ENCODE peak calls at places on chromosomes 2 and 18, in five cellular contexts. One of them, this sample, is unnamed.

GRCh38 chr2:120108049-120108448 is 95.2 kb downstream of the EPB41L5 start:
- DNase-seq in uterus: peak
- DNase-seq in gastrocnemius medialis: peak
- DNase-seq in adrenal gland: no peak
- DNase-seq in tibial nerve: no peak
- DNase-seq in this sample: no peak

GRCh38 chr18:361100-361732 is 93.4 kb upstream of the THOC1 start:
- DNase-seq in tibial nerve: no peak
- DNase-seq in adrenal gland: no peak
- DNase-seq in uterus: no peak
- DNase-seq in gastrocnemius medialis: no peak
- DNase-seq in this sample: no peak

GRCh38 chr2:182650704-182651103 is 65.4 kb upstream of the DNAJC10 start:
- DNase-seq in gastrocnemius medialis: no peak
- DNase-seq in tibial nerve: no peak
- DNase-seq in uterus: no peak
- DNase-seq in adrenal gland: no peak
- DNase-seq in this sample: no peak

GRCh38 chr2:149058936-149059335 is 20.4 kb downstream of the LYPD6B start:
- DNase-seq in gastrocnemius medialis: no peak
- DNase-seq in adrenal gland: no peak
- DNase-seq in tibial nerve: no peak
- DNase-seq in uterus: no peak
- DNase-seq in this sample: no peak

GRCh38 chr2:151289972-151290335 is 486 bp upstream of the NMI start:
- DNase-seq in tibial nerve: peak
- DNase-seq in adrenal gland: peak
- DNase-seq in gastrocnemius medialis: peak
- DNase-seq in uterus: peak
- DNase-seq in this sample: no peak

GRCh38 chr2:174846941-174847938 is 83.0 kb upstream of the CHRNA1 start:
- DNase-seq in adrenal gland: peak
- DNase-seq in uterus: no peak
- DNase-seq in gastrocnemius medialis: no peak
- DNase-seq in tibial nerve: no peak
- DNase-seq in this sample: no peak

GRCh38 chr2:104849618-104850097 is 4.3 kb upstream of the POU3F3 start:
- DNase-seq in adrenal gland: peak
- DNase-seq in tibial nerve: no peak
- DNase-seq in uterus: no peak
- DNase-seq in gastrocnemius medialis: no peak
- DNase-seq in this sample: no peak

GRCh38 chr2:179837408-179837807 is 24.0 kb downstream of the ZNF385B start:
- DNase-seq in tibial nerve: no peak
- DNase-seq in gastrocnemius medialis: no peak
- DNase-seq in adrenal gland: peak
- DNase-seq in uterus: no peak
- DNase-seq in this sample: no peak

GRCh38 chr2:241815477-241816430 is 6.8 kb downstream of the NEU4 start:
- DNase-seq in gastrocnemius medialis: no peak
- DNase-seq in tibial nerve: peak
- DNase-seq in adrenal gland: no peak
- DNase-seq in uterus: no peak
- DNase-seq in this sample: no peak

DNA sequence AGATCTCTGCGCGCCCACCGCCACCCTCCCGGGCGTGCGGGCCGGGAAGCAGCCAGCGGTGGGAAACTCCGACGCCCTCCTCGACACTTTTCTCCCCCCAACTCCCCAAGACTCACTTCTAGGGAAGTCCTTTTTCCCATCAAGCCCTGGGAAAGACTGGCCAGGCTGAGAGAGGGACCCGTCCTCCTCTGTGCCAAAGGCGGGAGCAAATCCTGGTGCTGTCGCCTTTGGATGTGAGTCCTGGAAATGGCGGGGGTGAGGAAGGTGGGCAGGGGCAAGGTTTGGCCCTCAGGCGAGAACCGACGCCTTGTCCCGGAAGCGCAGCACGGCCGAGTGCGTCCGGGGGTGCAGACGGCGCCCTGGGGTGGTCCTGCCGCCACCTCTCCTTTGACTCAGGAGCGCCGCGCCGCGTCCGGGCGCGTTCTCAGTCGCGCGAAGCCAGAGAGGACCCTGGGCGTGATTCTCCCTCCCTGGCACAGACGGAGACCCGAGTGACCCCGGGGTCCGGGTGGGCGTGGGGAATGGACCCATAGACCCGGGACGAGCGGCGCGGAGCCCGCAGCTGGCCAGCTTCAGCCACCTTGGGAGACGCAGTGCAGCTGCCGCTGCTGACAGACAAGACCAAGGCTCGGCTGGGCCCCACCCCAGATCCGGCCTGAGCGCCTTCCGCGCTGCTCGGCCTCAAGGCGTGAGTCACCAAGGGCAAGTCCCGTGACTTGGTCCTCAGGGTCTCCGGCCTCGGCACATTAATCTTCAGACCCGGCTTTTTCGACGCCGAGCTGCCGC is 3.5 kb upstream of the LBX2 start:
- DNase-seq in uterus: peak
- DNase-seq in gastrocnemius medialis: peak
- DNase-seq in adrenal gland: peak
- DNase-seq in tibial nerve: peak
- DNase-seq in this sample: peak
- TF ChIP-seq POLR2A in uterus: no peak
- TF ChIP-seq POLR2A in gastrocnemius medialis: peak
- TF ChIP-seq POLR2A in adrenal gland: no peak
- TF ChIP-seq POLR2A in tibial nerve: peak
- TF ChIP-seq POLR2A in this sample: no peak

GRCh38 chr2:237315170-237315880 is 98.6 kb downstream of the COL6A3 start:
- DNase-seq in uterus: peak
- DNase-seq in adrenal gland: peak
- DNase-seq in tibial nerve: peak
- DNase-seq in gastrocnemius medialis: peak
- DNase-seq in this sample: no peak
- TF ChIP-seq POLR2A in uterus: no peak
- TF ChIP-seq POLR2A in adrenal gland: no peak
- TF ChIP-seq POLR2A in tibial nerve: no peak
- TF ChIP-seq POLR2A in gastrocnemius medialis: no peak
- TF ChIP-seq POLR2A in this sample: no peak

GRCh38 chr2:25312958-25313710 is 28.6 kb downstream of the DNMT3A start:
- DNase-seq in gastrocnemius medialis: no peak
- DNase-seq in uterus: no peak
- DNase-seq in tibial nerve: no peak
- DNase-seq in adrenal gland: no peak
- DNase-seq in this sample: no peak

GRCh38 chr2:25315316-25315680 is 26.4 kb downstream of the DNMT3A start:
- DNase-seq in uterus: no peak
- DNase-seq in gastrocnemius medialis: no peak
- DNase-seq in adrenal gland: no peak
- DNase-seq in tibial nerve: no peak
- DNase-seq in this sample: no peak

GRCh38 chr2:25313711-25314513 is 27.8 kb downstream of the DNMT3A start:
- DNase-seq in adrenal gland: no peak
- DNase-seq in uterus: no peak
- DNase-seq in gastrocnemius medialis: no peak
- DNase-seq in tibial nerve: no peak
- DNase-seq in this sample: no peak

GRCh38 chr2:25316101-25316500 is 25.6 kb downstream of the DNMT3A start:
- DNase-seq in tibial nerve: no peak
- DNase-seq in gastrocnemius medialis: peak
- DNase-seq in uterus: no peak
- DNase-seq in adrenal gland: no peak
- DNase-seq in this sample: no peak

GRCh38 chr2:25314514-25315315 is 27.0 kb downstream of the DNMT3A start:
- DNase-seq in uterus: peak
- DNase-seq in gastrocnemius medialis: no peak
- DNase-seq in tibial nerve: peak
- DNase-seq in adrenal gland: peak
- DNase-seq in this sample: no peak
- TF ChIP-seq POLR2A in uterus: no peak
- TF ChIP-seq POLR2A in gastrocnemius medialis: no peak
- TF ChIP-seq POLR2A in tibial nerve: no peak
- TF ChIP-seq POLR2A in adrenal gland: no peak
- TF ChIP-seq POLR2A in this sample: no peak

GRCh38 chr2:96137611-96138129 is 632 bp downstream of the ASTL start:
- DNase-seq in uterus: no peak
- DNase-seq in gastrocnemius medialis: no peak
- DNase-seq in tibial nerve: no peak
- DNase-seq in adrenal gland: no peak
- DNase-seq in this sample: no peak
- TF ChIP-seq POLR2A in uterus: no peak
- TF ChIP-seq POLR2A in gastrocnemius medialis: no peak
- TF ChIP-seq POLR2A in tibial nerve: no peak
- TF ChIP-seq POLR2A in adrenal gland: no peak
- TF ChIP-seq POLR2A in this sample: no peak

DNA sequence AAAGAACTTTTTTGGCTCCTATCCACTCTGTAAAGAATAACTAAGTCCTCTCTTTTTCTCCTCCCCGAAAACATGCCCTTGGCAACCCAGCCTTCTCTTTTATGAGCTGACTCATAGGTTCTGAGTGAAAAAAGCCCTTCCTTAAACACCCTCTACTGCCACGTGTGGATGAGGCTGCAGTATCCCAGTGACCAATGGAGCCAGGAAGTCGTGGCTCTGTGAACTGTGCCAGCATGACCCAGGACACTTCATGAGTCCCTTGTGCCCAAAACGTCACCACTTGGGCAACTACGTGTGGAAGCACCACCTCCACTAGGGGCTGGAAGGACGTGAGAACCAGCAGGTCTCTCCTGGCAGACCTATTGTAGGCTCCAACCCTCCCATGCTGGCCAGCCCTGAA is 349.6 kb downstream of the TNS1 start:
- DNase-seq in tibial nerve: peak
- DNase-seq in gastrocnemius medialis: peak
- DNase-seq in adrenal gland: peak
- DNase-seq in uterus: peak
- DNase-seq in this sample: no peak
- TF ChIP-seq POLR2A in tibial nerve: no peak
- TF ChIP-seq POLR2A in gastrocnemius medialis: no peak
- TF ChIP-seq POLR2A in adrenal gland: no peak
- TF ChIP-seq POLR2A in uterus: no peak
- TF ChIP-seq POLR2A in this sample: no peak

GRCh38 chr2:8369522-8369921 is 312.3 kb upstream of the ID2 start:
- DNase-seq in uterus: no peak
- DNase-seq in gastrocnemius medialis: no peak
- DNase-seq in adrenal gland: no peak
- DNase-seq in tibial nerve: no peak
- DNase-seq in this sample: no peak

GRCh38 chr2:8371653-8372052 is 310.2 kb upstream of the ID2 start:
- DNase-seq in uterus: no peak
- DNase-seq in tibial nerve: no peak
- DNase-seq in gastrocnemius medialis: no peak
- DNase-seq in adrenal gland: no peak
- DNase-seq in this sample: no peak

GRCh38 chr2:8368463-8368862 is 313.4 kb upstream of the ID2 start:
- DNase-seq in gastrocnemius medialis: no peak
- DNase-seq in uterus: no peak
- DNase-seq in tibial nerve: no peak
- DNase-seq in adrenal gland: no peak
- DNase-seq in this sample: no peak

GRCh38 chr2:8374782-8375181 is 307.1 kb upstream of the ID2 start:
- DNase-seq in adrenal gland: no peak
- DNase-seq in tibial nerve: no peak
- DNase-seq in uterus: no peak
- DNase-seq in gastrocnemius medialis: no peak
- DNase-seq in this sample: no peak

DNA sequence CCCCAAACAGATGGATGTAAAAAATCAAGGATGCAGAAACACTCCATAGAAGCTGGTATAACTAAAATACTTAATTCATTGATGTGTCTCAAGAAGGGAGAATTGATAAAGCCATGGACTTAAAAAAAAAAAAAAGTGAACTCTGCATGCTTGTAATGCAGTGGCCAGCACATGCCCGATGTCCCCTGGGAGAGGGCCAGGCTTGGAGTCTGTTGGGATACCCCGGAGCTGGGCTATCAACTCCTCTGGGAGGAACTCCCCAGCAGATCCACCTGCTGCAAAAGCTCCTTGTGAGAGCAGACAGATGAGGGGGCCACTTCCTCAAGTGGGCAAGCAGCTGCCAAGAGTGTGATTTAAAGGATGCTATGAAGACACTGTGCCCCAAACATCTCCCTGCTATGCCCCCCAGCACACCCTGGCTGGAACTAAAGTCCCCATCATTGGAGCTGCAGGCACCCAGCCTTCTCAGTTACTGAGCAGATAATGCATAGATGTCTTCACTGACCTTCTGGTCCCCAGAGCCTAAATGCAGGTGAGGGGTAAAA is 311.5 kb upstream of the ID2 start:
- DNase-seq in adrenal gland: no peak
- DNase-seq in uterus: no peak
- DNase-seq in gastrocnemius medialis: no peak
- DNase-seq in tibial nerve: no peak
- DNase-seq in this sample: no peak
- TF ChIP-seq POLR2A in adrenal gland: no peak
- TF ChIP-seq POLR2A in uterus: no peak
- TF ChIP-seq POLR2A in gastrocnemius medialis: no peak
- TF ChIP-seq POLR2A in tibial nerve: no peak
- TF ChIP-seq POLR2A in this sample: no peak

DNA sequence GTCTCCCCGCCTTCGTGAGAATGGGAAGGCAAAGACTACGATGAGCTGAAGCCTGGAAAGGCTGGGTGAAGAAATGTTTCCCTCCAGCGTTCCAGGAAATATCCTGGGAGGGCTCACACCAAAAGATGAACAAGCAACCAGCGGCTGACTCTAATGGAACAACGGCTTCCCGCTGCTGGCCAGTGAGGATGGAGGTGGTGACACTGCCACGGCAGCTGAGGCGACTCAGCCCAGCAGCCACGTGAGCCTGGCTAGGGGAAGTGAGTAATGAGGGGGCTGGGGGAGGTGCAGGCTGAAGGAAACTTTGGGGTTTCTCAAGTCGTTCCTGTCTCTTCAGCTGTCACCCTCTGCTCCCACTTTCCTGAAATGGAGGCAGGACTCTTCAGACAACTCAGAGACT is 105.0 kb upstream of the SMAD7 start:
- DNase-seq in gastrocnemius medialis: peak
- DNase-seq in uterus: peak
- DNase-seq in adrenal gland: peak
- DNase-seq in tibial nerve: peak
- DNase-seq in this sample: no peak
- TF ChIP-seq POLR2A in gastrocnemius medialis: peak
- TF ChIP-seq POLR2A in uterus: no peak
- TF ChIP-seq POLR2A in adrenal gland: no peak
- TF ChIP-seq POLR2A in tibial nerve: no peak
- TF ChIP-seq POLR2A in this sample: no peak

This sample was measured in esophagus squamous epithelium.